ENCODE peak calls at places on chromosomes 3 and 15, in four cellular contexts. F is AG10803, X is transverse colon, G is astrocyte of the spinal cord. Z is an unnamed sample.

GRCh38 chr15:98881526-98882517 is 125.8 kb downstream of the PGPEP1L start:
- DNase-seq in F (peak), X (no peak), G (peak), Z (no peak)

GRCh38 chr15:39000008-39000734 is 435.6 kb upstream of the RASGRP1 start:
- DNase-seq in F (no peak), X (no peak), G (no peak), Z (no peak)

GRCh38 chr15:100786139-100786531 is 93.5 kb upstream of the ALDH1A3 start:
- DNase-seq in F (no peak), X (no peak), G (no peak), Z (no peak)

GRCh38 chr15:79179108-79179561 is 88.6 kb upstream of the RASGRF1 start:
- DNase-seq in F (no peak), X (no peak), G (peak), Z (peak)

GRCh38 chr3:112471926-112472325 is 27.3 kb downstream of the BTLA start:
- DNase-seq in F (peak), X (no peak), G (no peak), Z (no peak)

GRCh38 chr15:58465866-58466517 is 34.2 kb downstream of the LIPC start:
- DNase-seq in F (peak), X (no peak), G (no peak), Z (no peak)

GRCh38 chr3:112752092-112752512 is 94.6 kb downstream of the CD200R1L start:
- DNase-seq in F (peak), X (no peak), G (no peak), Z (no peak)

GRCh38 chr3:85737846-85738245 is 779.1 kb downstream of the CADM2 start:
- DNase-seq in F (no peak), X (no peak), G (no peak), Z (no peak)

GRCh38 chr3:134078169-134078821 is 48.6 kb upstream of the SLCO2A1 start:
- DNase-seq in F (peak), X (no peak), G (no peak), Z (no peak)

GRCh38 chr3:45807645-45808540 is 11.6 kb upstream of the SLC6A20 start:
- DNase-seq in F (no peak), X (no peak), G (no peak), Z (no peak)

GRCh38 chr3:123780656-123781055 is 103.5 kb downstream of the MYLK start:
- DNase-seq in F (no peak), X (no peak), G (no peak), Z (no peak)

GRCh38 chr15:101497484-101498034 is 8.1 kb upstream of the PCSK6 start:
- DNase-seq in F (no peak), X (peak), G (no peak), Z (no peak)

GRCh38 chr3:60948488-60948887 is 302.8 kb downstream of the FHIT start:
- DNase-seq in F (peak), X (no peak), G (peak), Z (no peak)

GRCh38 chr15:81327526-81327925 is 3.6 kb upstream of the STARD5 start:
- DNase-seq in F (peak), X (no peak), G (peak), Z (no peak)

GRCh38 chr3:16512435-16513140 is 911 bp downstream of the RFTN1 start:
- DNase-seq in F (no peak), X (peak), G (peak), Z (peak)

GRCh38 chr3:13217736-13218540 is 144.7 kb upstream of the IQSEC1 start:
- DNase-seq in F (peak), X (no peak), G (peak), Z (no peak)

GRCh38 chr3:113867506-113867905 is 28.9 kb downstream of the GRAMD1C start:
- DNase-seq in F (peak), X (no peak), G (peak), Z (no peak)

GRCh38 chr15:65512807-65513416 is 4.6 kb downstream of the DPP8 start:
- DNase-seq in F (peak), X (no peak), G (peak), Z (peak)

GRCh38 chr3:132871956-132872355 is 149.7 kb upstream of the NPHP3 start:
- DNase-seq in F (no peak), X (no peak), G (no peak), Z (no peak)

GRCh38 chr3:143216709-143217182 is 97.2 kb downstream of the CHST2 start:
- DNase-seq in F (peak), X (no peak), G (no peak), Z (no peak)

GRCh38 chr15:76065267-76065666 is 5.5 kb downstream of the TMEM266 start:
- DNase-seq in F (no peak), X (no peak), G (no peak), Z (peak)

GRCh38 chr3:178088930-178089329 is 447.3 kb upstream of the KCNMB2 start:
- DNase-seq in F (no peak), X (no peak), G (no peak), Z (no peak)

GRCh38 chr15:90571063-90571541 is 41.4 kb downstream of the CRTC3 start:
- DNase-seq in F (peak), X (peak), G (no peak), Z (peak)

GRCh38 chr15:101528108-101528916 is 38.8 kb upstream of the PCSK6 start:
- DNase-seq in F (peak), X (peak), G (no peak), Z (no peak)

GRCh38 chr3:8768364-8769087 is 887 bp downstream of the OXTR start:
- DNase-seq in F (no peak), X (no peak), G (no peak), Z (no peak)
- H3K4me3 ChIP-seq in F (peak), X (peak), G (peak), Z (peak)

GRCh38 chr3:4819761-4820160 is 159.5 kb upstream of the BHLHE40 start:
- DNase-seq in F (no peak), X (no peak), G (no peak), Z (no peak)

GRCh38 chr3:4819294-4819693 is 159.9 kb upstream of the BHLHE40 start:
- DNase-seq in F (no peak), X (no peak), G (no peak), Z (no peak)

GRCh38 chr3:4821975-4822374 is 157.3 kb upstream of the BHLHE40 start:
- DNase-seq in F (no peak), X (peak), G (no peak), Z (no peak)

GRCh38 chr3:4821331-4821730 is 157.9 kb upstream of the BHLHE40 start:
- DNase-seq in F (no peak), X (no peak), G (no peak), Z (no peak)

DNA sequence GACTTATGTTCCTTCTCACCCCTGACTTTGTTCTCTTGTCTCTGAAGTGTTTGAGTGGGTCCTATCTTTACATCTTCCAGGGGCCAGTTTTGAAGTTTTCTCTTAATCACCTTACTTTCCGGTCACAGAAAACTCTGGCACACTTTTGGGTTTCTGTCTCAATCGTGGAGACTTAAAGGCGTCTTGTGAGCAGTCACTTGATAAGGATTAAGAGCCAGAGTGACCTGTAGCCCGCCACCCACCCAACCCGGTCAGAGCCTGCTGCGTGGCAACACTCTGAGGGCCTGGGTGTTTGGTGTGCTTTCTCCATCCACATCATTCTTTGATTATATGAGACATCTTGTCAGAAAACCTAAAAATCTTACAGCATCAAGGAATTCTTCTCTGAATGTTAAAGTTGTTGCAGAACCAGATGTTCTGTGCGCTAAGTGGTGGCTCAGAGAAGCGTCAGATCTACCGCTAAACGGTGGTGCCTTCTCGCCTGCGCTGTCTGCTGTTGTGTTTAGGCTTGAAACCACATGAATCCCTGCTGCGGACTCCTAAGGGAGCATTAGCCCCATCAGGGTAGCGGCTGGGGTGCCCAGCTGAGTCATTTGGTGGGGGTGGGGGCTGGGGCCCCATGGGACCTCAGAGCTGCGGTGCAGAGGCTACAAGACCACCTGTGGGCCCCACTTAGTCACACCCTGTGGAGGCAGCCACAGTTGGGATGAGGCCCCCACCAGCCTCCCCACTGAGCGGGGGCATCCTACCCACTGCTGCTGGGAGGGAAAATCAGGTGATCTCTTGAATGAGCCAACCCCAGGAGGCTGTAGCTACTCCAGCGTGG is 158.7 kb upstream of the BHLHE40 start:
- DNase-seq in F (no peak), X (no peak), G (no peak), Z (no peak)
- TF ChIP-seq CTCF in F (no peak), X (no peak), G (no peak), Z (no peak)

GRCh38 chr3:170421758-170422157 is 3.1 kb downstream of the CLDN11 start:
- DNase-seq in F (no peak), X (no peak), G (no peak), Z (no peak)
- H3K4me3 ChIP-seq in F (peak), X (no peak), G (peak), Z (no peak)

DNA sequence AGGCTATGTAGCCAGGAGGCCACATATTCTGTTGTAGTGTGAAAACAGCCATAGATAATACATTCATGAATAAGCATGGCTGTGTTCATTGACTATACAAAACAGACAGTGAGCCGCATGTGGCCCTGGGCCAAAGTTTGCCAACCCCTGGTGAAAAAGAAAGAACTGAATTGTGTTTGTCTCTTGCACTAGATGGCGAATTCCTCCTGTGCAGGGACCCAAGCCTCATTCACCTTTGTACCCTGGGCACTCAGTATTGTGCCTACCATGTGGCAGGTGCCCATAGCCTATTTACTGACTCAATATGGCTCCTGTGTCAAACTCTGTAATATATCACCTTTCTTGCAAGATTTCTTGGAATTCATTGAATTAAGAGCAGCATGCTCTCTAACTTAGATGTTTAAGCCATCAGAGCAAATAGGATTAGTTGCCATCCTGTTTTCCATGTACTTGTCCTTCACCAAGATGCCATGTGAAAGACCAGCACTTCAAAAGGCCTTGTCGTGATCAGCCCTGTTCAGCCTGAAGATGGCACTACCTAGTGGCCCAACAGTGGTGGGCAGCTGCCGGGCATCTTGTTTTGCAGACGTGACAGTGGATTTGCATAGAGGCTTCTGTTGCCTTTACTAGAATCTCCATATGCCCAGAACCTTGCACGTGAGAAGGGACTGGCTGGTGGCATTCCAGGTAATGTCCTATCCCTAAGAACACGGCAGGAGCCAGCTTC is 50.9 kb upstream of the CMTM7 start:
- DNase-seq in F (no peak), X (peak), G (no peak), Z (no peak)
- TF ChIP-seq CTCF in F (no peak), X (no peak), G (no peak), Z (no peak)

DNA sequence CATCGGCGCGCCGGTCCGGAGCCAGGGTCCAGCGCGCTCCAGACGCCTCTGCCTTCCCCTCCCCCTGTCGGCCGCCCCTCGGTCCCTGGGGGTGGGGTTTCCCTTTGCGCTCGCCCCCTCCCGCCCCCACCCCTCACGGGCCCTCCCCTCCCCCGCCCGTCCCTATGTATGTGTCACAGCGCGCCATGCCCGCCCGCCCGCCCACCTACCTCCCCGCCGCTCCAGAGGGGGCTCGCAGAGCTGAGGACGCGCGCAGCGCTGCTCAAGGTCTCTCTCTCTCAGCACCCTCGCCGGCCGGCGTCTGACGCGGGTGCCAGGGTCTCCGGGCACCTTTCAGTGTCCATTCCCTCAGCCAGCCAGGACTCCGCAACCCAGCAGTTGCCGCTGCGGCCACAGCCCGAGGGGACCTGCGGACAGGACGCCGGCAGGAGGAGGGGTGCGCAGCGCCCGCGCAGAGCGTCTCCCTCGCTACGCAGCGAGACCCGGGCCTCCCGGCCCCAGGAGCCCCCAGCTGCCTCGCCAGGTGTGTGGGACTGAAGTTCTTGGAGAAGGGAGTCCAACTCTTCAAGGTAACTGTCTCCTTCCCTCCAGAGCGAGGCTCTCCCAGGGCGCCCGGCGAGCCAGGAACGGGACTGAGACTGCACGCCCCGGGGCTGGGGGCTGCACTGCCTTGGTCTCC is at the start of gene ACAN:
- DNase-seq in F (no peak), X (no peak), G (no peak), Z (no peak)
- H3K4me3 ChIP-seq in F (peak), X (peak), G (no peak), Z (no peak)

GRCh38 chr3:57530071-57530608 is 14.0 kb downstream of the DNAH12 start:
- DNase-seq in F (peak), X (no peak), G (peak), Z (no peak)
- TF ChIP-seq CTCF in F (no peak), X (no peak), G (no peak), Z (no peak)

GRCh38 chr3:4940985-4941384 is 38.3 kb upstream of the BHLHE40 start:
- DNase-seq in F (no peak), X (no peak), G (no peak), Z (no peak)

GRCh38 chr3:4936982-4937614 is 42.1 kb upstream of the BHLHE40 start:
- DNase-seq in F (no peak), X (no peak), G (no peak), Z (no peak)

GRCh38 chr3:4935347-4935746 is 43.9 kb upstream of the BHLHE40 start:
- DNase-seq in F (no peak), X (no peak), G (peak), Z (no peak)

GRCh38 chr3:4939276-4939675 is 40.0 kb upstream of the BHLHE40 start:
- DNase-seq in F (no peak), X (no peak), G (no peak), Z (no peak)

DNA sequence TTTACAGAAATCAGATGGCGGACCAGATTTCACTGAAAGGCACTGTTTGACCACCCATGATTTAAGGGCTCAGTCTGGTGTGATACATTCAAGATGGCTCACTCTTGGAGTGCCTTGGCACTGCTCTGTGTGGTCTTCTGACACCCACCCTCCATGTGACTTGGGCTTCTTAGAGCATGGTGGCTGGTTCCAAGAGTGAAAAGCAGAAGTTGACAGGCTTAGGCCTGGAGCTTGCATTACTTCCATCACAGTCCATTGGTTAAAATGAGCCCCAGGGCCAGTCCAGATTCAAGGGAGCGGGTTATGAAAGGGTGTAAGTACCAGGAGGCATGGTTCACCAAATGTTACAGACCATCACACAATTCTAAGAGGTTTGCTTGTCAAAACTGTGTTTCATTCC is 40.7 kb upstream of the BHLHE40 start:
- DNase-seq in F (no peak), X (no peak), G (no peak), Z (no peak)
- H3K4me3 ChIP-seq in F (no peak), X (no peak), G (no peak), Z (no peak)

DNA sequence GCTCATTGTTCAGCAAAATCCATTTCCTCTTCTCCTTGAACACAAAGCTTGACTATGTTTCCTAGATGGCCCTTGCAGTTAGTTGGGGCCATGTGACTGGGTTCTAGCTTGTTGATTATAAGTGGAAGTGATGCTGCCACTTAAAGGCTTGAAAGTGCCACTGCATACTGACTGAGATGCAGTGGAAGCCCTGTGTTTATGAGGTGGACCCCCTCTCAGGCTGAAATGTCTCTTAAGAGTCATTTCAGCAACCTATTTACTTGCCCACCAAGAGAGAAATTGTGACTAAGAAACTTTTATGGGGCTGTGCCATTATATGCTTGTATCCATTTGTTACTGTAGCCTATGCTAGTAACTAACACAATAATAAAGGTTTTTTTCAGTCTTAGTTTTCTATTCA is 8.4 kb upstream of the ANP32A start:
- DNase-seq in F (no peak), X (no peak), G (no peak), Z (no peak)
- TF ChIP-seq CTCF in F (peak), X (peak), G (peak), Z (peak)

Z was measured in adrenal gland.